ENCODE peak calls at places on chromosome 3, in seven cellular contexts. H is left lung; G is effector memory CD8-positive, alpha-beta T cell; U is colonic mucosa; C is natural killer cell treated with Interleukin-12 subunit alpha and Interleukin-12 subunit beta and Interleukin-15 and Interleukin-18, amount 100 ng/mL, for 72 hours; D is LoVo; L is GM12892. R is an unnamed sample.

GRCh38 chr3:1272541-1273265 is 179.9 kb downstream of the CNTN6 start:
- DNase-seq in D (no peak), H (no peak), G (no peak), U (peak; percentile 29), C (no peak), L (no peak), R (no peak)

GRCh38 chr3:52056521-52056967 is at the start of gene DUSP7:
- DNase-seq in L (peak; percentile 67), U (peak; percentile 70), G (peak; percentile 61), H (peak; percentile 95), D (peak; percentile 74), C (peak; percentile 82), R (peak; percentile 63)

GRCh38 chr3:51945031-51945840 is 3.1 kb downstream of the PARP3 start:
- DNase-seq in C (peak; percentile 55), H (peak; percentile 45), G (no peak), L (no peak), U (no peak), D (no peak), R (no peak)

GRCh38 chr3:111998661-111999641 is at the start of gene TAGLN3:
- DNase-seq in U (no peak), G (no peak), L (no peak), C (no peak), D (no peak), H (peak; percentile 69), R (peak; percentile 58)

GRCh38 chr3:61564405-61565059 is 3.2 kb downstream of the PTPRG start:
- DNase-seq in G (no peak), H (peak; percentile 92), U (peak; percentile 83), L (peak; percentile 15), C (no peak), D (no peak), R (peak; percentile 81)

GRCh38 chr3:187975571-187976360 is 178.2 kb upstream of the LPP start:
- DNase-seq in L (no peak), D (peak; percentile 33), H (no peak), C (no peak), U (no peak), G (no peak), R (no peak)

GRCh38 chr3:117962750-117963149 is 1071.9 kb downstream of the IGSF11 start:
- DNase-seq in H (no peak), L (no peak), C (no peak), G (no peak), U (no peak), D (no peak), R (peak; percentile 84)

GRCh38 chr3:183381179-183381578 is 47.2 kb downstream of the MCF2L2 start:
- DNase-seq in U (no peak), G (no peak), H (no peak), L (no peak), C (no peak), D (no peak), R (peak; percentile 92)

GRCh38 chr3:53630547-53630946 is 136.1 kb downstream of the CACNA1D start:
- DNase-seq in H (no peak), L (no peak), C (no peak), G (no peak), D (peak; percentile 75), U (no peak), R (no peak)

GRCh38 chr3:198028718-198029117 is 68.7 kb downstream of the LMLN start:
- DNase-seq in C (no peak), D (no peak), L (no peak), H (no peak), U (no peak), G (no peak), R (peak; percentile 88)

GRCh38 chr3:143266936-143267335 is 147.4 kb downstream of the CHST2 start:
- DNase-seq in G (no peak), H (no peak), C (no peak), L (no peak), D (no peak), U (no peak), R (no peak)

GRCh38 chr3:52089691-52090090 is 33.3 kb upstream of the DUSP7 start:
- DNase-seq in G (no peak), D (no peak), H (peak; percentile 9), C (peak; percentile 5), L (no peak), U (no peak), R (no peak)

GRCh38 chr3:49805367-49805782 is 2.3 kb downstream of the INKA1 start:
- DNase-seq in L (no peak), D (no peak), H (no peak), U (peak; percentile 32), C (no peak), G (no peak), R (peak; percentile 88)

GRCh38 chr3:160287666-160288065 is 62.4 kb downstream of the C3orf80 start:
- DNase-seq in G (no peak), L (no peak), C (no peak), H (no peak), D (no peak), U (no peak), R (peak; percentile 19)

R was measured in fibroblast of lung.